ENCODE peak calls at places on chromosomes 1 and 21, in five cellular contexts. O is pancreas, M is stomach, Y is cardiac muscle cell, C is BJ. J is an unnamed sample.

GRCh38 chr1:181251001-181251712 is 162.7 kb downstream of the IER5 start:
- DNase-seq in C (no peak), Y (peak; percentile 67), M (peak; percentile 26), O (no peak), J (no peak)

GRCh38 chr1:77010937-77011336 is 143.7 kb downstream of the ST6GALNAC5 start:
- DNase-seq in C (no peak), M (no peak), Y (no peak), O (no peak), J (no peak)

GRCh38 chr1:66492424-66492823 is 41.5 kb upstream of the SGIP1 start:
- DNase-seq in C (no peak), Y (no peak), O (no peak), M (no peak), J (no peak)

GRCh38 chr1:114206392-114206791 is 52.7 kb upstream of the SYT6 start:
- DNase-seq in Y (no peak), M (no peak), C (no peak), O (no peak), J (no peak)

GRCh38 chr1:19484338-19484792 is 974 bp downstream of the CAPZB start:
- DNase-seq in M (no peak), O (peak; percentile 73), Y (no peak), C (no peak), J (peak; percentile 23)

GRCh38 chr1:15803380-15803779 is 4.1 kb downstream of the UQCRHL start:
- DNase-seq in M (no peak), Y (peak; percentile 41), C (no peak), O (no peak), J (peak; percentile 34)

GRCh38 chr1:180201451-180202200 is 28.4 kb upstream of the LHX4 start:
- DNase-seq in M (no peak), C (no peak), O (no peak), Y (no peak), J (no peak)

GRCh38 chr1:180112979-180113650 is 41.6 kb upstream of the QSOX1 start:
- DNase-seq in M (no peak), Y (peak; percentile 77), C (no peak), O (no peak), J (no peak)

GRCh38 chr1:221418346-221418745 is 323.5 kb downstream of the DUSP10 start:
- DNase-seq in C (no peak), Y (peak; percentile 23), O (no peak), M (no peak), J (no peak)

GRCh38 chr21:17585875-17586450 is 26.7 kb downstream of the BTG3 start:
- DNase-seq in M (no peak), Y (peak; percentile 74), C (no peak), O (no peak), J (no peak)

GRCh38 chr1:193569696-193570269 is 383.4 kb upstream of the B3GALT2 start:
- DNase-seq in M (no peak), Y (peak; percentile 80), O (no peak), C (peak; percentile 77), J (no peak)

GRCh38 chr1:8303876-8304275 is 14.0 kb upstream of the SLC45A1 start:
- DNase-seq in Y (no peak), O (no peak), C (no peak), M (no peak), J (no peak)

GRCh38 chr1:227437495-227438008 is 119.3 kb upstream of the CDC42BPA start:
- DNase-seq in M (no peak), Y (peak; percentile 83), O (no peak), C (no peak), J (no peak)

GRCh38 chr1:58864654-58865053 is 80.8 kb upstream of the JUN start:
- DNase-seq in O (no peak), Y (no peak), C (no peak), M (no peak), J (no peak)

GRCh38 chr1:21621051-21621450 is 48.1 kb downstream of the RAP1GAP start:
- DNase-seq in M (no peak), C (no peak), Y (no peak), O (peak; percentile 59), J (no peak)

GRCh38 chr1:90723561-90724108 is 6.5 kb upstream of the BARHL2 start:
- DNase-seq in M (no peak), C (no peak), O (no peak), Y (no peak), J (peak; percentile 78)

GRCh38 chr21:34704119-34704518 is 35.3 kb downstream of the CLIC6 start:
- DNase-seq in C (peak; percentile 88), M (no peak), Y (peak; percentile 52), O (no peak), J (no peak)

GRCh38 chr1:160795951-160796383 is at the start of gene LY9:
- DNase-seq in M (peak; percentile 45), O (no peak), C (no peak), Y (no peak), J (no peak)

GRCh38 chr1:109240158-109241152 is 8.9 kb upstream of the CELSR2 start:
- DNase-seq in Y (peak; percentile 76), C (peak; percentile 21), M (peak; percentile 54), O (peak; percentile 83), J (no peak)

GRCh38 chr1:116067564-116067887 is 43.7 kb upstream of the MAB21L3 start:
- DNase-seq in M (no peak), O (no peak), C (peak; percentile 77), Y (peak; percentile 85), J (no peak)

GRCh38 chr1:7366286-7366954 is 404.7 kb upstream of the VAMP3 start:
- DNase-seq in C (no peak), O (no peak), Y (no peak), M (no peak), J (no peak)

GRCh38 chr21:37145635-37146111 is 72.6 kb downstream of the TTC3 start:
- DNase-seq in O (no peak), Y (peak; percentile 18), C (no peak), M (no peak), J (no peak)

GRCh38 chr1:231419147-231419546 is 2.9 kb downstream of the EGLN1 start:
- DNase-seq in Y (no peak), C (no peak), O (no peak), M (no peak), J (no peak)

GRCh38 chr1:224149733-224150132 is 33.3 kb upstream of the DEGS1 start:
- DNase-seq in C (no peak), Y (no peak), O (no peak), M (no peak), J (no peak)

GRCh38 chr1:72781038-72781437 is 498.7 kb upstream of the NEGR1 start:
- DNase-seq in O (no peak), M (no peak), Y (no peak), C (no peak), J (no peak)

GRCh38 chr1:212010004-212010403 is 25.4 kb downstream of the INTS7 start:
- DNase-seq in M (no peak), O (no peak), Y (no peak), C (no peak), J (no peak)

GRCh38 chr1:185670187-185670627 is 64.0 kb upstream of the HMCN1 start:
- DNase-seq in M (peak; percentile 48), O (no peak), C (no peak), Y (peak; percentile 74), J (peak; percentile 49)

GRCh38 chr1:101207891-101208290 is 28.9 kb upstream of the S1PR1 start:
- DNase-seq in C (no peak), O (no peak), Y (no peak), M (no peak), J (no peak)

GRCh38 chr21:36707763-36708511 is 9.0 kb downstream of the SIM2 start:
- DNase-seq in C (no peak), M (no peak), O (no peak), Y (no peak), J (no peak)

GRCh38 chr1:235583511-235584001 is 66.0 kb downstream of the GNG4 start:
- DNase-seq in O (no peak), M (no peak), C (no peak), Y (peak; percentile 29), J (no peak)

GRCh38 chr1:166703726-166704220 is 135.5 kb upstream of the POGK start:
- DNase-seq in C (no peak), M (no peak), O (no peak), Y (no peak), J (no peak)

GRCh38 chr1:203325004-203325417 is 19.7 kb downstream of the BTG2 start:
- DNase-seq in C (no peak), Y (no peak), O (no peak), M (no peak), J (no peak)

GRCh38 chr1:49424782-49425181 is 599.0 kb downstream of the AGBL4 start:
- DNase-seq in C (no peak), O (no peak), M (no peak), Y (no peak), J (no peak)

GRCh38 chr1:152941037-152941700 is 5.8 kb upstream of the SPRR5 start:
- DNase-seq in Y (no peak), O (no peak), M (no peak), C (no peak), J (no peak)
- TF ChIP-seq CTCF in Y (no peak), O (no peak), M (no peak), C (no peak), J (no peak)

GRCh38 chr1:182662121-182662890 is 22.1 kb downstream of the RGS8 start:
- DNase-seq in Y (no peak), C (no peak), O (no peak), M (no peak), J (peak; percentile 12)

GRCh38 chr1:182658055-182658454 is 26.3 kb downstream of the RGS8 start:
- DNase-seq in O (no peak), Y (no peak), C (no peak), M (no peak), J (no peak)

GRCh38 chr1:182652933-182653332 is 31.5 kb downstream of the RGS8 start:
- DNase-seq in Y (no peak), M (no peak), C (no peak), O (no peak), J (no peak)

GRCh38 chr1:182657026-182657425 is 27.4 kb downstream of the RGS8 start:
- DNase-seq in Y (no peak), O (no peak), C (no peak), M (no peak), J (no peak)
- TF ChIP-seq CTCF in Y (no peak), O (no peak), C (no peak), M (no peak), J (no peak)

GRCh38 chr1:195897072-195897471 is 711.2 kb downstream of the KCNT2 start:
- DNase-seq in Y (no peak), C (no peak), M (no peak), O (no peak), J (no peak)
- TF ChIP-seq CTCF in Y (no peak), C (no peak), M (no peak), O (no peak), J (peak; percentile 11)

GRCh38 chr1:183483224-183483623 is 10.9 kb downstream of the SMG7 start:
- DNase-seq in C (no peak), O (no peak), Y (no peak), M (no peak), J (no peak)

GRCh38 chr1:183480971-183481431 is 8.7 kb downstream of the SMG7 start:
- DNase-seq in O (no peak), M (no peak), C (no peak), Y (peak; percentile 29), J (no peak)

GRCh38 chr1:183487686-183488442 is 15.6 kb downstream of the SMG7 start:
- DNase-seq in M (no peak), O (no peak), Y (no peak), C (no peak), J (no peak)

DNA sequence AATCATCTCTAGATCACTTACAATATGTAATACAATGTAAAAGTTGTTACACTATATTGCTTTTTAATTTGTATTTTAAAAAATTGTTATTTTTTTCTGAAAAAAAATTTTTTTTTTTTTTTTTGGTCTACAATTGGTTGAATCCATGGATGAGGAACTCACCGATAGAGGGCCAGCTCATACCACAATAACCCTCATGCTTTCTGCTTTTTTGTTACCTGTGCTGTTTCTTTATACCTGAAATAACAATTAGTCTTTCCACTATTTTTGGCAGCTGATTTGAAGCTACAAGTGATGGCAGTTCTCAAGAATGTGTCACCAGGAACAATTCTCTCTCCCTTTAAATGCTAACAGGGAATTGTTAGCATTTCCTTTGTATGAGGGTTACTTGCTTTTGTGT is 12.0 kb downstream of the SMG7 start:
- DNase-seq in C (no peak), O (no peak), M (no peak), Y (no peak), J (no peak)
- TF ChIP-seq CTCF in C (no peak), O (no peak), M (no peak), Y (no peak), J (no peak)

J was measured in endothelial cell.